ENCODE peak calls at places on chromosomes 11 and 22, in six cellular contexts. One of them, this sample, is unnamed.

GRCh38 chr11:129888451-129888850 is 6.9 kb downstream of the NFRKB start:
- DNase-seq in skeletal muscle cell: no peak
- DNase-seq in neural crest cell: no peak
- DNase-seq in hippocampal formation: no peak
- DNase-seq in SJSA1: no peak
- DNase-seq in NCI-H1105 treated with DMSO at 0.1 percent for 48 hours: no peak
- DNase-seq in this sample: no peak

GRCh38 chr11:75563978-75564552 is 2.0 kb downstream of the SERPINH1 start:
- DNase-seq in skeletal muscle cell: peak; percentile 92
- DNase-seq in neural crest cell: peak; percentile 59
- DNase-seq in hippocampal formation: no peak
- DNase-seq in SJSA1: peak; percentile 77
- DNase-seq in NCI-H1105 treated with DMSO at 0.1 percent for 48 hours: no peak
- DNase-seq in this sample: peak; percentile 78

GRCh38 chr11:27391336-27392015 is 28.5 kb upstream of the CCDC34 start:
- DNase-seq in skeletal muscle cell: no peak
- DNase-seq in neural crest cell: no peak
- DNase-seq in hippocampal formation: no peak
- DNase-seq in SJSA1: no peak
- DNase-seq in NCI-H1105 treated with DMSO at 0.1 percent for 48 hours: no peak
- DNase-seq in this sample: peak; percentile 52

GRCh38 chr11:4641501-4641900 is 2.3 kb upstream of the OR51E1 start:
- DNase-seq in skeletal muscle cell: no peak
- DNase-seq in neural crest cell: no peak
- DNase-seq in hippocampal formation: no peak
- DNase-seq in SJSA1: no peak
- DNase-seq in NCI-H1105 treated with DMSO at 0.1 percent for 48 hours: no peak
- DNase-seq in this sample: no peak

GRCh38 chr11:72683782-72684200 is 9.6 kb upstream of the PDE2A start:
- DNase-seq in skeletal muscle cell: no peak
- DNase-seq in neural crest cell: peak; percentile 94
- DNase-seq in hippocampal formation: peak; percentile 57
- DNase-seq in SJSA1: peak; percentile 44
- DNase-seq in NCI-H1105 treated with DMSO at 0.1 percent for 48 hours: peak; percentile 32
- DNase-seq in this sample: peak; percentile 74

GRCh38 chr22:25827415-25827814 is 85.4 kb downstream of the MYO18B start:
- DNase-seq in skeletal muscle cell: no peak
- DNase-seq in neural crest cell: no peak
- DNase-seq in hippocampal formation: no peak
- DNase-seq in SJSA1: no peak
- DNase-seq in NCI-H1105 treated with DMSO at 0.1 percent for 48 hours: no peak
- DNase-seq in this sample: no peak

GRCh38 chr11:48141475-48142100 is 75.0 kb upstream of the OR4B1 start:
- DNase-seq in skeletal muscle cell: no peak
- DNase-seq in neural crest cell: no peak
- DNase-seq in hippocampal formation: no peak
- DNase-seq in SJSA1: no peak
- DNase-seq in NCI-H1105 treated with DMSO at 0.1 percent for 48 hours: no peak
- DNase-seq in this sample: no peak

GRCh38 chr22:19182472-19183157 is 4.1 kb upstream of the SLC25A1 start:
- DNase-seq in skeletal muscle cell: no peak
- DNase-seq in neural crest cell: no peak
- DNase-seq in hippocampal formation: no peak
- DNase-seq in SJSA1: no peak
- DNase-seq in NCI-H1105 treated with DMSO at 0.1 percent for 48 hours: no peak
- DNase-seq in this sample: peak; percentile 42

GRCh38 chr22:28801845-28802594 is 1.7 kb upstream of the XBP1 start:
- DNase-seq in skeletal muscle cell: no peak
- DNase-seq in neural crest cell: no peak
- DNase-seq in hippocampal formation: no peak
- DNase-seq in SJSA1: peak; percentile 8
- DNase-seq in NCI-H1105 treated with DMSO at 0.1 percent for 48 hours: no peak
- DNase-seq in this sample: peak; percentile 76

GRCh38 chr11:116537121-116537520 is 235.7 kb downstream of the BUD13 start:
- DNase-seq in skeletal muscle cell: no peak
- DNase-seq in neural crest cell: no peak
- DNase-seq in hippocampal formation: no peak
- DNase-seq in SJSA1: no peak
- DNase-seq in NCI-H1105 treated with DMSO at 0.1 percent for 48 hours: no peak
- DNase-seq in this sample: no peak

GRCh38 chr22:22770881-22771280 is 116.7 kb upstream of the IGLL5 start:
- DNase-seq in skeletal muscle cell: no peak
- DNase-seq in neural crest cell: no peak
- DNase-seq in hippocampal formation: no peak
- DNase-seq in SJSA1: peak; percentile 12
- DNase-seq in NCI-H1105 treated with DMSO at 0.1 percent for 48 hours: no peak
- DNase-seq in this sample: no peak

GRCh38 chr11:117232911-117233409 is 489 bp downstream of the RNF214 start:
- DNase-seq in skeletal muscle cell: no peak
- DNase-seq in neural crest cell: peak; percentile 33
- DNase-seq in hippocampal formation: no peak
- DNase-seq in SJSA1: no peak
- DNase-seq in NCI-H1105 treated with DMSO at 0.1 percent for 48 hours: no peak
- DNase-seq in this sample: no peak

GRCh38 chr11:92141159-92141558 is 83.5 kb upstream of the FAT3 start:
- DNase-seq in skeletal muscle cell: no peak
- DNase-seq in neural crest cell: no peak
- DNase-seq in hippocampal formation: no peak
- DNase-seq in SJSA1: no peak
- DNase-seq in NCI-H1105 treated with DMSO at 0.1 percent for 48 hours: no peak
- DNase-seq in this sample: no peak

GRCh38 chr11:88179966-88180629 is 4.9 kb upstream of the RAB38 start:
- DNase-seq in skeletal muscle cell: peak; percentile 55
- DNase-seq in neural crest cell: no peak
- DNase-seq in hippocampal formation: no peak
- DNase-seq in SJSA1: no peak
- DNase-seq in NCI-H1105 treated with DMSO at 0.1 percent for 48 hours: no peak
- DNase-seq in this sample: no peak

GRCh38 chr22:33923660-33924246 is 3.5 kb upstream of the LARGE1 start:
- DNase-seq in skeletal muscle cell: no peak
- DNase-seq in neural crest cell: peak; percentile 60
- DNase-seq in hippocampal formation: peak; percentile 31
- DNase-seq in SJSA1: peak; percentile 68
- DNase-seq in NCI-H1105 treated with DMSO at 0.1 percent for 48 hours: peak; percentile 73
- DNase-seq in this sample: peak; percentile 28

This sample was measured in K562.